ENCODE peak calls at places on chromosomes 6 and 20, in eight cellular contexts. E is lung, I is ovary, J is neuronal stem cell, W is tibial artery, N is lower lobe of right lung, X is psoas muscle, R is thoracic aorta. G is an unnamed sample. For H3K27me3 and H3K4me1, the result is how much of the 10 kb centered on the place peaks cover.

GRCh38 chr20:53677447-53678314 is 84.0 kb upstream of the ZNF217 start:
- DNase-seq in E (no peak), I (no peak), J (no peak), W (no peak), N (peak), X (no peak), R (no peak), G (no peak)

GRCh38 chr6:106097368-106098231 is 11.5 kb downstream of the PRDM1 start:
- DNase-seq in E (no peak), I (no peak), J (no peak), W (no peak), N (no peak), X (no peak), R (no peak), G (no peak)

GRCh38 chr6:107180114-107180513 is 64.8 kb upstream of the BEND3 start:
- DNase-seq in E (no peak), I (no peak), J (no peak), W (no peak), N (no peak), X (no peak), R (no peak), G (no peak)

GRCh38 chr6:108168501-108168979 is 2.7 kb downstream of the NR2E1 start:
- DNase-seq in E (no peak), I (no peak), J (peak), W (no peak), N (peak), X (peak), R (no peak), G (no peak)

GRCh38 chr20:41167481-41168253 is 30.3 kb downstream of the PLCG1 start:
- DNase-seq in E (no peak), I (peak), J (no peak), W (peak), N (peak), X (no peak), R (no peak), G (no peak)

GRCh38 chr6:163048345-163048744 is 320.6 kb downstream of the PACRG start:
- DNase-seq in E (no peak), I (no peak), J (no peak), W (no peak), N (no peak), X (no peak), R (no peak), G (no peak)

GRCh38 chr6:16635810-16636602 is 125.3 kb downstream of the ATXN1 start:
- DNase-seq in E (no peak), I (no peak), J (no peak), W (no peak), N (no peak), X (no peak), R (no peak), G (no peak)

GRCh38 chr20:33480071-33480470 is 9.8 kb upstream of the CBFA2T2 start:
- DNase-seq in E (no peak), I (no peak), J (no peak), W (no peak), N (peak), X (no peak), R (no peak), G (no peak)

GRCh38 chr6:131038612-131039344 is 24.3 kb downstream of the EPB41L2 start:
- DNase-seq in E (no peak), I (no peak), J (no peak), W (no peak), N (no peak), X (no peak), R (no peak), G (no peak)

GRCh38 chr20:63128367-63128766 is 87.6 kb downstream of the YTHDF1 start:
- DNase-seq in E (no peak), I (no peak), J (no peak), W (peak), N (peak), X (no peak), R (no peak), G (no peak)

GRCh38 chr20:63126876-63127699 is 88.8 kb downstream of the YTHDF1 start:
- DNase-seq in E (no peak), I (no peak), J (no peak), W (peak), N (peak), X (no peak), R (no peak), G (no peak)

GRCh38 chr20:63128956-63129355 is 87.0 kb downstream of the YTHDF1 start:
- DNase-seq in E (no peak), I (no peak), J (no peak), W (peak), N (peak), X (no peak), R (no peak), G (peak)

GRCh38 chr20:63129376-63129965 is 86.5 kb downstream of the YTHDF1 start:
- DNase-seq in E (no peak), I (no peak), J (no peak), W (peak), N (no peak), X (no peak), R (no peak), G (no peak)

DNA sequence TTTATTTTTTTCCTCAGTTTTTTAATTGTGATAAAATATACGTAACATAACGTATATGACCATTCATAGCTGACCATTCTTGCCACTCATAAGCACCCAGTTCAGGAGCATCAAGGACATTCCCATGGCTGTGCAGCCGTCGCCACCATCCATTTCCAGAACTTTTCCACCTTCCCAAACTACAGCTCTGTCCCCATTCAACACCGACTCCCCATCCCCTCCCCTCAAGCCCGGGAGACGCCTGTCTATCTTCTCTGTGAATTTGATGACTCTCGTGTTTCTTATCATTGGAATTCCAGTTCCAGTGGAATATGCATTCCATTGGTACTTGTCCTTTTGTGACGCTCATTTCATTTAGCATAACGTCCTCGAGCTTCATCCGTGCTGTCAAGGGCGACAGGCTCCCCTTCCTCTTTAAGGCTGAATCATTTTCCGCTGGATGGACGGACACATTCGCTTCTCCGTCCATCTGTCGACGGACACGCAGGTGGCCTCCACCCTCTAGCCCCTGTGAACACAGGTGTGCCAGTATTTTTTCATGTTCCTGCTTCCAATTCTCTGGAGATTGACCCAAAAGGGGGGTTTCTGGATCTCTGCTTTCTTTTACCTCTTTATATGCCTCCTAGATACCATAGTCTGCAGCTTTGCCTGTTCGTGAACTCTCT is 88.1 kb downstream of the YTHDF1 start:
- DNase-seq in E (no peak), I (no peak), J (no peak), W (no peak), N (peak), X (no peak), R (no peak), G (no peak)
- H3K27me3 ChIP-seq in E (under half), I (under half), J (half or more), W (under half), N (under half), X (half or more), R (under half), G (under half)

DNA sequence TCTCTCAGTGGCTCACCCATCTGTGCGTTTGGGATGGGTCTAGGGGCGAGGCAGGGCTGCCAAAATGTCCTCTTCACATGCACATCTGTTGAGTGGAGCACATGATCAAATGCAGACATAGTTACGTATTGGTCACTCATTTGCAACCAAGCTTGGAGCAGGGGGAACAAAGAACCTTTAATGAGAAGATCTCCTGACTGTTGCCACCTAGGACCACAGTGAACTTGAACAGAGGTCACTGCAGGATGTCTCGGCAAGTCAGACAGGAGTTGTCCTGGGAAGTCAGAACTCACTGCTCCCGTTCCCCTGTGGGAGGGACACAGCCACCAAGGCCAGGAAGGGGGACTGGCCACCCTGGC is 73.4 kb downstream of the SSR1 start:
- DNase-seq in E (no peak), I (no peak), J (no peak), W (no peak), N (peak), X (no peak), R (no peak), G (no peak)
- H3K4me1 ChIP-seq in E (under half), I (under half), J (under half), W (under half), N (half or more), X (under half), R (under half), G (half or more)

GRCh38 chr20:63168861-63169260 is 47.1 kb downstream of the YTHDF1 start:
- DNase-seq in E (no peak), I (no peak), J (no peak), W (no peak), N (no peak), X (no peak), R (no peak), G (peak)
- H3K27me3 ChIP-seq in E (under half), I (under half), J (under half), W (under half), N (under half), X (under half), R (under half), G (under half)

DNA sequence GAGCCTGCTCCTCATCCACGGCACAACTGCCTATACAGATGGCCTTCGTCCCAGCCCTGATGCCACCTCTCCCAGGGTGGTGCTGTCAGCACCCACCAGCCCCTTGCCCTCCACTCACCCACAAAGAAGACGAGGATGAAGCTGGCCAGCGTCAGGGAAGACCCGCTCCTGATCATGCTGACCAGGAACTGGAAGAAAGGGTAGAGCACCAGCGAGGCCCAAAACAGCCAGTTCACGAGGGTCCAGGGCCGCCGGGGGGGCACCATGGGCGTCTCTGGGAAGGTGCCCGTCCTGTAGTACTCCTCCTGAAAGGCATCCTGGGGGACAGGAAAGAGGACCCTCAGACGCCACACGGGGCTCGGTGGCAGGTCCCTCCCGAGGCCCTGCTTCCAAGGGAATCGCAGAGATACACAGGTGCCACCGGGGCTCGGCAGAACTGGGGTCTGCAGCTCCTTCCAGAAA is 134.5 kb downstream of the AGPAT4 start:
- DNase-seq in E (peak), I (no peak), J (no peak), W (no peak), N (no peak), X (no peak), R (no peak), G (no peak)
- H3K4me1 ChIP-seq in E (under half), I (under half), J (under half), W (under half), N (under half), X (under half), R (under half), G (under half)

DNA sequence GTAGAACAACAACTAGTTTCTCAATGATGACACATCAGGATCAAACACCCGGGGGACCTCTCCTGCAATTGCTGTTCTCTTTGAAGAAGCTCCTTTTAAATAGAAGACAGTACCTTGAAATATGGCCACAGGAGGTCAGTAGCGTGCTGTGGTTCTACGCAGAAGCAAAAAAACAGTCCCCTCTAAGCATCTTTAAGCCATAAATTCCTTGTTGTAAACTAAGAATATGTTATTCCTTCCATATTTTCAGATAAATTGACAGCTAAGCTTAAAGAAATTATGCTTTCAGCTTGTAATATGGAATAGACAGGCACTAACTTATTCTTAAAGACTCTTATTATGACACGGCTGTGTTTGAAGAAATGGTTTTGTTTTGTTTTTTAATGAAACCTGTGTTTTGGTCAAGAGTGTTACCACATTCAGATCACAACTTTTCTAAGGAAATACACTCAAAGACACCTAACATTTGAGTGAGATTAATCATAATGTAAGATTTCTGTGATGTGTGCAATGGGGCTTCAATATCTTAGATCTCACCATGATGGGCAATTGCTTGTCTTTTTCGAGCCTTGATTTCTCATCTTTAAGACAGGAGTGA is 49.7 kb upstream of the IL20RA start:
- DNase-seq in E (peak), I (peak), J (peak), W (no peak), N (no peak), X (peak), R (peak), G (no peak)
- H3K27me3 ChIP-seq in E (under half), I (under half), J (under half), W (under half), N (under half), X (under half), R (under half), G (under half)

DNA sequence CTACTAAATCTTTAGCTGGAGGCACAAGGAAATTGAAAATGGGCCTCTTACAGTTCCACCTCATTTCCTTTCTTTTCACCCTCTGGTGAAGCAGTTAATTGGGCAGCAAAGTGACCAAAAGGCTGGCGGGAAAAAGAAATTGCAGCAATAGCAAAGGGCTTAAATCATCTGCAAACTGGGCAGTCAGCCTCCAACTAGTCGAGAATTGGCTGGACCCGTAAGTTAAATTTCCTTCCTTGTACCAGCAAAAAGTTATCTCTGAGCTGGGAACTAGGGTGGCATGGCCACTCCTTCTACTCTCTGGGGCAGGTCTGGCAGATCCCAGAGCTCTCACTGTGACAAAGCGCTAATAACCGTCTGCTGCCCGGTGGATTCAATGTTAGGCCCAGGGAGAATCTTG is 33.5 kb downstream of the GHRH start:
- DNase-seq in E (no peak), I (no peak), J (no peak), W (no peak), N (no peak), X (no peak), R (no peak), G (no peak)
- H3K4me1 ChIP-seq in E (under half), I (under half), J (under half), W (under half), N (under half), X (half or more), R (under half), G (under half)

GRCh38 chr6:6003334-6004146 is 3.2 kb downstream of the NRN1 start:
- DNase-seq in E (no peak), I (no peak), J (no peak), W (no peak), N (peak), X (no peak), R (no peak), G (peak)

GRCh38 chr6:6001443-6001842 is 5.3 kb downstream of the NRN1 start:
- DNase-seq in E (no peak), I (no peak), J (no peak), W (no peak), N (no peak), X (no peak), R (no peak), G (no peak)

GRCh38 chr6:6004147-6004995 is 2.4 kb downstream of the NRN1 start:
- DNase-seq in E (no peak), I (no peak), J (no peak), W (no peak), N (no peak), X (no peak), R (no peak), G (no peak)

GRCh38 chr6:6002005-6002808 is 4.5 kb downstream of the NRN1 start:
- DNase-seq in E (no peak), I (no peak), J (no peak), W (no peak), N (no peak), X (no peak), R (no peak), G (no peak)

DNA sequence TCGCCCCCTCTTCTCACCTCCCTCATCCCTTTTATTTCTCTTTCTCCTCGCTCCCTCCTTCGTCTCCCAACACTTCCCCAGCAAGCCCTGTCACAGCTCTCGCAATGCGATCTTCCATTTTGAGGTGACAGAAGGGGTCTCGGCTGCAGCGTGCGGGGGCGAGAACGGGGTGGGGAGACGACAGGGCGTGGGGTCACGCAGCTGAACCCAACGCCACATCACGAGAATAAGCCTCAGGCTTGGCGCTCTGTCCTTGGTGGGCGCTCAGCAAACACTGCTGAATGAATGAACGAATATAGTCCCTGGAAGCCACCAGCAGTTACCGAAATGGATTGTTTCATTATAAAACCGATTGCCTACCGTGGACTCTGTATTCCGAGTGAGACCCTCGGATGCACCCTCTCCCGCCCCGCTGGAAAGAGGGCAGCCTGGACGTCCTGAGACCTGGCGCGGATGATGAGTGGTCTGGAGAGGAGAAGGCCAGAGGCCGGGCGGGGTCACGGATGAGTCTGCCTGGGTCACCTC is 3.9 kb downstream of the NRN1 start:
- DNase-seq in E (no peak), I (no peak), J (no peak), W (no peak), N (no peak), X (no peak), R (no peak), G (no peak)
- H3K27me3 ChIP-seq in E (under half), I (under half), J (half or more), W (under half), N (half or more), X (half or more), R (half or more), G (half or more)

GRCh38 chr6:35739645-35740517 is 3.0 kb downstream of the ARMC12 start:
- DNase-seq in E (no peak), I (no peak), J (no peak), W (no peak), N (no peak), X (no peak), R (no peak), G (no peak)
- H3K4me1 ChIP-seq in E (under half), I (under half), J (under half), W (under half), N (under half), X (under half), R (under half), G (under half)